ENCODE peak calls at places on chromosomes 6 and 20, in nine cellular contexts. O is stimulated activated naive CD8-positive, alpha-beta T cell treated with anti-CD3 and anti-CD28 coated beads, Interleukin-15, Interleukin-2, amounts not matched to agents 100 U/mL and 50 U/mL, for 24 hours; C is effector CD4-positive, alpha-beta T cell; M is effector memory CD8-positive, alpha-beta T cell; J is mucosa of gallbladder; L is heart right ventricle; D is K562; Z is cardiac muscle cell; S is Calu3. V is an unnamed sample.

GRCh38 chr20:35710884-35711587 is 11.8 kb downstream of the ROMO1 start:
- DNase-seq in J (no peak), C (no peak), L (no peak), M (no peak), O (no peak), D (no peak), Z (no peak), S (no peak), V (no peak)

GRCh38 chr6:33782561-33782960 is 6.4 kb downstream of the LEMD2 start:
- DNase-seq in O (no peak), S (no peak), C (no peak), J (no peak), D (no peak), L (no peak), Z (no peak), M (no peak), V (no peak)

GRCh38 chr20:13839421-13840092 is 54.7 kb downstream of the NDUFAF5 start:
- DNase-seq in Z (no peak), C (no peak), D (no peak), J (no peak), S (no peak), M (no peak), O (no peak), L (no peak), V (no peak)

GRCh38 chr20:53608456-53609413 is 15.1 kb upstream of the ZNF217 start:
- DNase-seq in Z (no peak), J (no peak), O (no peak), S (no peak), M (peak), C (no peak), L (no peak), D (peak), V (peak)

GRCh38 chr6:26221186-26221585 is 134.0 kb downstream of the HFE start:
- DNase-seq in D (no peak), L (no peak), Z (no peak), C (no peak), O (no peak), J (no peak), S (no peak), M (no peak), V (no peak)

GRCh38 chr6:158174514-158174913 is 6.4 kb downstream of the GTF2H5 start:
- DNase-seq in M (no peak), C (no peak), J (peak), L (no peak), D (no peak), O (no peak), S (no peak), Z (no peak), V (peak)

GRCh38 chr6:169165561-169166300 is 87.9 kb downstream of the THBS2 start:
- DNase-seq in D (no peak), S (no peak), C (no peak), J (peak), Z (no peak), M (no peak), L (no peak), O (no peak), V (no peak)

GRCh38 chr6:2378046-2378657 is 132.7 kb upstream of the GMDS start:
- DNase-seq in J (no peak), Z (no peak), C (no peak), S (no peak), O (no peak), L (no peak), M (no peak), D (no peak), V (peak)

GRCh38 chr6:148580442-148580841 is 166.4 kb upstream of the UST start:
- DNase-seq in S (no peak), Z (no peak), L (no peak), C (no peak), O (no peak), M (no peak), J (no peak), D (no peak), V (no peak)

GRCh38 chr6:22147983-22148797 is 148.6 kb downstream of the PRL start:
- DNase-seq in S (peak), O (no peak), M (no peak), C (no peak), J (peak), Z (peak), L (peak), D (no peak), V (no peak)

GRCh38 chr6:125279961-125280360 is 21.8 kb downstream of the HDDC2 start:
- DNase-seq in D (no peak), S (no peak), M (no peak), O (no peak), J (no peak), Z (no peak), L (no peak), C (no peak), V (no peak)

GRCh38 chr6:32867559-32868256 is 13.7 kb downstream of the PSMB9 start:
- DNase-seq in J (no peak), O (no peak), C (no peak), S (no peak), Z (no peak), M (no peak), L (no peak), D (no peak), V (no peak)

GRCh38 chr6:43391448-43392031 is 22.1 kb upstream of the ZNF318 start:
- DNase-seq in L (no peak), Z (no peak), C (peak), J (no peak), S (no peak), O (peak), D (peak), M (peak), V (no peak)

GRCh38 chr6:16136536-16137450 is 7.9 kb downstream of the MYLIP start:
- DNase-seq in L (no peak), J (no peak), M (no peak), D (no peak), C (peak), S (peak), Z (no peak), O (peak), V (no peak)

GRCh38 chr20:32227744-32228688 is 20.3 kb downstream of the POFUT1 start:
- DNase-seq in J (peak), C (no peak), M (no peak), L (peak), S (no peak), O (no peak), Z (no peak), D (no peak), V (peak)

GRCh38 chr6:72245565-72245964 is 359.2 kb downstream of the RIMS1 start:
- DNase-seq in Z (no peak), L (no peak), O (no peak), J (no peak), D (no peak), M (no peak), C (no peak), S (no peak), V (no peak)

GRCh38 chr6:16762547-16763477 is 1.6 kb upstream of the ATXN1 start:
- DNase-seq in M (peak), D (peak), L (peak), S (peak), C (peak), Z (peak), J (peak), O (peak), V (peak)

GRCh38 chr6:25922301-25922700 is 8.2 kb downstream of the SLC17A2 start:
- DNase-seq in M (no peak), Z (no peak), D (no peak), J (no peak), O (no peak), L (no peak), S (no peak), C (no peak), V (no peak)

GRCh38 chr20:41456341-41456740 is 89.7 kb upstream of the EMILIN3 start:
- DNase-seq in S (no peak), Z (no peak), O (no peak), M (no peak), C (no peak), L (no peak), D (no peak), J (no peak), V (no peak)

GRCh38 chr6:57017069-57017468 is 29.4 kb upstream of the KIAA1586 start:
- DNase-seq in O (no peak), L (no peak), J (no peak), S (no peak), C (no peak), M (no peak), Z (no peak), D (no peak), V (no peak)

GRCh38 chr6:85404497-85405174 is 45.2 kb upstream of the NT5E start:
- DNase-seq in J (peak), C (no peak), M (no peak), O (no peak), S (peak), D (no peak), Z (no peak), L (no peak), V (no peak)

GRCh38 chr20:8227293-8227692 is 95.2 kb downstream of the PLCB1 start:
- DNase-seq in J (no peak), S (no peak), D (no peak), Z (no peak), O (no peak), C (no peak), L (no peak), M (no peak), V (no peak)

GRCh38 chr20:37480915-37481314 is 40.1 kb upstream of the NNAT start:
- DNase-seq in O (no peak), J (no peak), S (no peak), Z (no peak), L (no peak), C (no peak), D (no peak), M (no peak), V (no peak)